ENCODE peak calls at places on chromosomes 7 and 10, in four cellular contexts. P is putamen, I is NCI-H2081, D is NCI-H69. X is an unnamed sample.

GRCh38 chr7:116341222-116341907 is 131.0 kb downstream of the TES start:
- DNase-seq in P (no peak), I (no peak), D (peak; percentile 6), X (no peak)

GRCh38 chr10:3652886-3653285 is 132.1 kb downstream of the KLF6 start:
- DNase-seq in P (no peak), I (no peak), D (no peak), X (peak; percentile 87)

GRCh38 chr7:101174322-101174854 is 5.7 kb downstream of the NAT16 start:
- DNase-seq in I (no peak), P (no peak), D (no peak), X (no peak)

GRCh38 chr10:63628526-63629362 is 107.5 kb downstream of the REEP3 start:
- DNase-seq in I (peak; percentile 94), P (peak; percentile 80), D (peak; percentile 97), X (no peak)

GRCh38 chr7:12620371-12620770 is 49.9 kb downstream of the SCIN start:
- DNase-seq in I (no peak), P (no peak), D (no peak), X (no peak)

GRCh38 chr10:118256825-118257570 is 85.1 kb downstream of the FAM204A start:
- DNase-seq in D (peak; percentile 80), I (no peak), P (no peak), X (no peak)

GRCh38 chr7:774161-775109 is 47.4 kb upstream of the PRKAR1B start:
- DNase-seq in D (peak; percentile 47), P (no peak), I (no peak), X (peak; percentile 46)

GRCh38 chr7:117008849-117009531 is 55.7 kb downstream of the ST7 start:
- DNase-seq in P (no peak), D (no peak), I (no peak), X (peak; percentile 32)

GRCh38 chr10:17406036-17406834 is 48.2 kb downstream of the ST8SIA6 start:
- DNase-seq in P (no peak), D (no peak), I (no peak), X (no peak)

GRCh38 chr10:76829724-76830123 is 807.9 kb downstream of the KCNMA1 start:
- DNase-seq in D (no peak), P (no peak), I (no peak), X (no peak)

GRCh38 chr7:101829856-101830255 is 12.4 kb downstream of the CUX1 start:
- DNase-seq in D (no peak), I (no peak), P (no peak), X (no peak)

GRCh38 chr10:78960316-78960800 is 108.4 kb upstream of the ZMIZ1 start:
- DNase-seq in I (no peak), D (peak; percentile 35), P (peak; percentile 53), X (no peak)

GRCh38 chr10:86178401-86179142 is 188.0 kb downstream of the GRID1 start:
- DNase-seq in D (peak; percentile 41), P (no peak), I (peak; percentile 6), X (peak; percentile 7)

GRCh38 chr10:7264313-7264741 is 146.5 kb downstream of the SFMBT2 start:
- DNase-seq in D (no peak), I (no peak), P (no peak), X (no peak)

GRCh38 chr7:2313450-2314208 is 612 bp downstream of the SNX8 start:
- DNase-seq in I (no peak), P (no peak), D (peak; percentile 51), X (no peak)

GRCh38 chr10:4034907-4035581 is 250.0 kb upstream of the KLF6 start:
- DNase-seq in D (peak; percentile 1), I (no peak), P (no peak), X (peak; percentile 29)

GRCh38 chr7:158975526-158976467 is 119.4 kb downstream of the DYNC2I1 start:
- DNase-seq in P (peak; percentile 49), D (peak; percentile 76), I (peak; percentile 72), X (peak; percentile 84)

GRCh38 chr7:45001138-45001694 is 1.2 kb downstream of the CCM2 start:
- DNase-seq in I (peak; percentile 70), D (peak; percentile 81), P (no peak), X (peak; percentile 68)

GRCh38 chr7:82445226-82445625 is 1.6 kb upstream of the CACNA2D1 start:
- DNase-seq in D (peak; percentile 95), I (peak; percentile 69), P (no peak), X (no peak)

GRCh38 chr7:99679032-99679399 is 780 bp downstream of the CYP3A5 start:
- DNase-seq in D (peak; percentile 61), I (no peak), P (no peak), X (no peak)

GRCh38 chr7:3650844-3651243 is 349.8 kb downstream of the SDK1 start:
- DNase-seq in P (no peak), I (no peak), D (no peak), X (no peak)

GRCh38 chr7:41731486-41732278 is 28.8 kb upstream of the INHBA start:
- DNase-seq in D (no peak), I (no peak), P (peak; percentile 37), X (no peak)

GRCh38 chr10:118045842-118046490 is 775 bp downstream of the RAB11FIP2 start:
- DNase-seq in P (peak; percentile 35), I (peak; percentile 31), D (peak; percentile 87), X (peak; percentile 38)

GRCh38 chr10:18561861-18562551 is 89.4 kb downstream of the NSUN6 start:
- DNase-seq in D (no peak), P (no peak), I (no peak), X (no peak)

GRCh38 chr10:113736576-113736975 is 14.9 kb upstream of the PLEKHS1 start:
- DNase-seq in I (no peak), D (no peak), P (no peak), X (no peak)

GRCh38 chr7:130708001-130708400 is 21.7 kb upstream of the TSGA13 start:
- DNase-seq in D (no peak), I (no peak), P (no peak), X (no peak)

GRCh38 chr10:117391436-117392205 is 16.4 kb upstream of the PDZD8 start:
- DNase-seq in P (no peak), I (no peak), D (no peak), X (no peak)

GRCh38 chr10:122624546-122624945 is 64.0 kb downstream of the DMBT1 start:
- DNase-seq in P (no peak), D (no peak), I (no peak), X (no peak)

GRCh38 chr10:12241810-12242529 is 46.0 kb downstream of the CDC123 start:
- DNase-seq in D (no peak), I (no peak), P (no peak), X (no peak)

GRCh38 chr7:8271960-8272359 is 10.0 kb upstream of the ICA1 start:
- DNase-seq in I (no peak), P (no peak), D (no peak), X (no peak)

GRCh38 chr7:41147651-41148360 is 555.1 kb downstream of the INHBA start:
- DNase-seq in P (no peak), I (no peak), D (no peak), X (no peak)

GRCh38 chr7:120662291-120662690 is 195.7 kb downstream of the TSPAN12 start:
- DNase-seq in I (no peak), P (no peak), D (no peak), X (no peak)

GRCh38 chr10:97050959-97051496 is 134.7 kb downstream of the SLIT1 start:
- DNase-seq in I (no peak), P (no peak), D (no peak), X (no peak)

GRCh38 chr10:103930449-103930848 is 12.5 kb upstream of the STN1 start:
- DNase-seq in P (no peak), I (no peak), D (no peak), X (no peak)

GRCh38 chr7:17056491-17057142 is 174.8 kb upstream of the AGR3 start:
- DNase-seq in I (no peak), P (no peak), D (no peak), X (no peak)

GRCh38 chr10:126088144-126088543 is 191.8 kb downstream of the FANK1 start:
- DNase-seq in I (no peak), P (no peak), D (peak; percentile 26), X (no peak)

GRCh38 chr7:4233146-4233545 is 448.9 kb upstream of the FOXK1 start:
- DNase-seq in I (no peak), P (no peak), D (no peak), X (no peak)

GRCh38 chr7:19675816-19676215 is 33.0 kb downstream of the POLR1F start:
- DNase-seq in D (no peak), P (no peak), I (no peak), X (no peak)

GRCh38 chr7:30920584-30921539 is 9.2 kb downstream of the AQP1 start:
- DNase-seq in P (no peak), D (peak; percentile 43), I (no peak), X (no peak)